ENCODE peak calls at places on chromosomes 11 and 22, in four cellular contexts. T is pulmonary artery endothelial cell, K is suprapubic skin, J is glomerular endothelial cell. L is an unnamed sample.

GRCh38 chr11:20293531-20293930 is 70.0 kb upstream of the HTATIP2 start:
- DNase-seq in T (no peak), K (no peak), J (no peak), L (no peak)

GRCh38 chr11:117230286-117230961 is 1.4 kb downstream of the PCSK7 start:
- DNase-seq in T (no peak), K (peak), J (no peak), L (no peak)

GRCh38 chr22:37356922-37357321 is 70.4 kb downstream of the ELFN2 start:
- DNase-seq in T (no peak), K (no peak), J (no peak), L (no peak)

GRCh38 chr11:15234796-15235195 is 120.1 kb downstream of the INSC start:
- DNase-seq in T (no peak), K (no peak), J (no peak), L (no peak)

GRCh38 chr11:83722392-83722791 is 436.2 kb upstream of the CCDC90B start:
- DNase-seq in T (no peak), K (no peak), J (no peak), L (no peak)

GRCh38 chr22:40243891-40244290 is 66.2 kb downstream of the TNRC6B start:
- DNase-seq in T (no peak), K (no peak), J (no peak), L (no peak)

GRCh38 chr22:46582281-46582811 is 37.8 kb upstream of the GRAMD4 start:
- DNase-seq in T (no peak), K (no peak), J (no peak), L (no peak)

GRCh38 chr22:30574095-30574981 is at the start of gene GAL3ST1:
- DNase-seq in T (no peak), K (no peak), J (no peak), L (no peak)

GRCh38 chr22:17922925-17923898 is 101.1 kb downstream of the MICAL3 start:
- DNase-seq in T (no peak), K (no peak), J (no peak), L (peak)

GRCh38 chr11:2589538-2589934 is 110.3 kb downstream of the KCNQ1OT1 start:
- DNase-seq in T (no peak), K (no peak), J (no peak), L (no peak)

GRCh38 chr22:43228330-43228729 is 41.4 kb upstream of the TTLL12 start:
- DNase-seq in T (no peak), K (no peak), J (peak), L (no peak)

GRCh38 chr11:64667154-64667745 is 55.7 kb downstream of the NRXN2 start:
- DNase-seq in T (no peak), K (no peak), J (no peak), L (no peak)

GRCh38 chr22:37343343-37343742 is 61.0 kb downstream of the CYTH4 start:
- DNase-seq in T (no peak), K (no peak), J (no peak), L (no peak)

GRCh38 chr11:83319346-83319745 is 33.2 kb upstream of the CCDC90B start:
- DNase-seq in T (no peak), K (no peak), J (no peak), L (no peak)

GRCh38 chr11:128775513-128775912 is 81.6 kb downstream of the FLI1 start:
- DNase-seq in T (no peak), K (no peak), J (no peak), L (no peak)

GRCh38 chr11:18309691-18310090 is 12.2 kb downstream of the HPS5 start:
- DNase-seq in T (no peak), K (no peak), J (no peak), L (no peak)

GRCh38 chr11:113142508-113142907 is 171.9 kb upstream of the TTC12 start:
- DNase-seq in T (no peak), K (no peak), J (no peak), L (no peak)

GRCh38 chr11:66339163-66339675 is 3.0 kb upstream of the RIN1 start:
- DNase-seq in T (no peak), K (no peak), J (no peak), L (no peak)

GRCh38 chr22:30444632-30445437 is 19.3 kb downstream of the MTFP1 start:
- DNase-seq in T (no peak), K (no peak), J (no peak), L (no peak)

GRCh38 chr11:133906241-133906640 is 50.5 kb downstream of the IGSF9B start:
- DNase-seq in T (no peak), K (peak), J (no peak), L (no peak)

GRCh38 chr11:77069336-77069968 is 2.7 kb downstream of the CAPN5 start:
- DNase-seq in T (no peak), K (peak), J (no peak), L (no peak)